ENCODE peak calls at places on chromosomes 3 and 15, in six cellular contexts. M is spleen; V is SW 1271; G is CD8-positive, alpha-beta memory T cell; N is stimulated activated CD4-positive, alpha-beta T cell treated with anti-CD3 and anti-CD28 coated beads, Interleukin-4, amount 100 ng/mL, for 4 hours; F is ELF-1. Q is an unnamed sample.

GRCh38 chr15:43509923-43510229 is 7.5 kb upstream of the MAP1A start:
- DNase-seq in M (no peak), V (no peak), G (no peak), N (no peak), F (no peak), Q (no peak)

GRCh38 chr15:40244961-40245523 is 6.2 kb downstream of the PAK6 start:
- DNase-seq in M (no peak), V (no peak), G (no peak), N (no peak), F (peak; percentile 77), Q (no peak)

GRCh38 chr3:175940243-175940642 is 1081.1 kb downstream of the NAALADL2 start:
- DNase-seq in M (no peak), V (no peak), G (no peak), N (no peak), F (no peak), Q (no peak)

GRCh38 chr3:108459225-108459624 is 51.2 kb downstream of the MYH15 start:
- DNase-seq in M (no peak), V (no peak), G (no peak), N (no peak), F (no peak), Q (no peak)

GRCh38 chr3:134327594-134327975 is 46.7 kb downstream of the AMOTL2 start:
- DNase-seq in M (no peak), V (peak; percentile 63), G (no peak), N (no peak), F (peak; percentile 47), Q (no peak)

GRCh38 chr3:172194702-172195392 is 155.5 kb downstream of the FNDC3B start:
- DNase-seq in M (no peak), V (no peak), G (no peak), N (no peak), F (no peak), Q (no peak)

GRCh38 chr3:134354612-134355275 is 19.5 kb downstream of the AMOTL2 start:
- DNase-seq in M (peak; percentile 63), V (no peak), G (no peak), N (no peak), F (peak; percentile 47), Q (no peak)

GRCh38 chr15:58509556-58509955 is 77.8 kb downstream of the LIPC start:
- DNase-seq in M (no peak), V (no peak), G (no peak), N (no peak), F (no peak), Q (no peak)

GRCh38 chr3:28576590-28577220 is 228.1 kb upstream of the AZI2 start:
- DNase-seq in M (no peak), V (no peak), G (no peak), N (no peak), F (no peak), Q (no peak)

GRCh38 chr3:141538568-141538967 is 51.7 kb downstream of the RASA2 start:
- DNase-seq in M (no peak), V (no peak), G (no peak), N (no peak), F (no peak), Q (no peak)

GRCh38 chr3:60707452-60708020 is 543.7 kb downstream of the FHIT start:
- DNase-seq in M (no peak), V (no peak), G (no peak), N (no peak), F (no peak), Q (no peak)

GRCh38 chr3:67127254-67127653 is 129.1 kb downstream of the KBTBD8 start:
- DNase-seq in M (no peak), V (no peak), G (no peak), N (no peak), F (no peak), Q (no peak)

GRCh38 chr3:177281292-177281942 is 84.1 kb upstream of the TBL1XR1 start:
- DNase-seq in M (peak; percentile 75), V (no peak), G (no peak), N (peak; percentile 3), F (peak; percentile 44), Q (no peak)

GRCh38 chr3:72405943-72406585 is 442.2 kb downstream of the SHQ1 start:
- DNase-seq in M (no peak), V (no peak), G (no peak), N (no peak), F (no peak), Q (no peak)

GRCh38 chr3:123788706-123789105 is 95.4 kb downstream of the MYLK start:
- DNase-seq in M (no peak), V (no peak), G (no peak), N (no peak), F (no peak), Q (no peak)

GRCh38 chr3:151276038-151277027 is 2.0 kb downstream of the P2RY14 start:
- DNase-seq in M (peak; percentile 76), V (no peak), G (peak; percentile 31), N (peak; percentile 12), F (peak; percentile 30), Q (peak; percentile 15)

GRCh38 chr3:54654776-54655175 is 273.1 kb downstream of the LRTM1 start:
- DNase-seq in M (no peak), V (no peak), G (no peak), N (no peak), F (no peak), Q (no peak)

GRCh38 chr3:178714971-178715832 is 179.0 kb downstream of the KCNMB2 start:
- DNase-seq in M (no peak), V (no peak), G (no peak), N (no peak), F (no peak), Q (no peak)

GRCh38 chr3:36714343-36714742 is 50.0 kb downstream of the DCLK3 start:
- DNase-seq in M (no peak), V (no peak), G (no peak), N (no peak), F (no peak), Q (no peak)

GRCh38 chr15:61556037-61556648 is 327.0 kb upstream of the RORA start:
- DNase-seq in M (no peak), V (peak; percentile 80), G (no peak), N (no peak), F (peak; percentile 8), Q (no peak)

Q was measured in effector memory CD8-positive, alpha-beta T cell.